ENCODE peak calls at places on chromosomes 16 and 17, in five cellular contexts. J, W, Q, R and S are unnamed samples.

GRCh38 chr16:11009027-11009755 is 64.8 kb downstream of the CLEC16A start:
- DNase-seq in J (no peak), W (no peak), Q (no peak), R (no peak), S (no peak)

GRCh38 chr17:52124561-52124960 is 34.0 kb downstream of the CA10 start:
- DNase-seq in J (no peak), W (no peak), Q (no peak), R (no peak), S (no peak)

GRCh38 chr17:63035271-63035670 is 69.2 kb downstream of the TANC2 start:
- DNase-seq in J (no peak), W (peak), Q (peak), R (no peak), S (no peak)

GRCh38 chr17:8041249-8041928 is 2.5 kb downstream of the ALOX15B start:
- DNase-seq in J (peak), W (peak), Q (no peak), R (peak), S (peak)

GRCh38 chr17:42422412-42422957 is 571 bp downstream of the CAVIN1 start:
- DNase-seq in J (peak), W (no peak), Q (no peak), R (no peak), S (no peak)

GRCh38 chr17:44827863-44828262 is 2.2 kb downstream of the GJC1 start:
- DNase-seq in J (no peak), W (no peak), Q (no peak), R (no peak), S (no peak)

GRCh38 chr17:73182616-73183310 is 10.1 kb upstream of the COG1 start:
- DNase-seq in J (peak), W (no peak), Q (no peak), R (peak), S (peak)

GRCh38 chr16:22727285-22728166 is 86.4 kb upstream of the HS3ST2 start:
- DNase-seq in J (no peak), W (no peak), Q (no peak), R (no peak), S (no peak)